ENCODE peak calls at places on chromosomes 2 and 18, in seven cellular contexts. O, S, K, V, H, E and J are unnamed samples.

GRCh38 chr2:44051948-44052347 is 56.2 kb upstream of the LRPPRC start:
- DNase-seq in S (no peak), H (no peak), E (no peak), V (no peak), O (no peak), K (no peak), J (no peak)

GRCh38 chr2:8654041-8654440 is 27.8 kb upstream of the ID2 start:
- DNase-seq in S (no peak), H (no peak), O (no peak), E (no peak), V (no peak), K (no peak), J (no peak)

GRCh38 chr2:6447209-6447608 is 418.5 kb downstream of the CMPK2 start:
- DNase-seq in H (peak), V (no peak), S (no peak), E (no peak), K (no peak), O (no peak), J (no peak)

GRCh38 chr2:26650713-26651457 is 9.7 kb upstream of the CIB4 start:
- DNase-seq in O (peak), K (no peak), E (no peak), H (no peak), V (no peak), S (no peak), J (no peak)

GRCh38 chr2:34241905-34242740 is 643.0 kb upstream of the FAM98A start:
- DNase-seq in S (no peak), O (no peak), E (peak), K (no peak), V (no peak), H (no peak), J (peak)

GRCh38 chr2:6224267-6224666 is 532.1 kb downstream of the SOX11 start:
- DNase-seq in H (no peak), E (no peak), K (no peak), S (peak), V (no peak), O (no peak), J (peak)

GRCh38 chr2:206642075-206643025 is at the start of gene FAM237A:
- DNase-seq in E (peak), O (peak), K (no peak), S (no peak), H (peak), V (peak), J (peak)

GRCh38 chr2:203687161-203687560 is 19.3 kb upstream of the CD28 start:
- DNase-seq in S (no peak), E (no peak), K (no peak), V (no peak), H (no peak), O (peak), J (peak)

GRCh38 chr18:70333757-70334156 is 44.9 kb downstream of the SOCS6 start:
- DNase-seq in H (no peak), K (no peak), S (no peak), V (peak), E (no peak), O (peak), J (peak)

GRCh38 chr2:41966920-41967319 is 80.9 kb upstream of the PKDCC start:
- DNase-seq in K (no peak), O (peak), V (peak), E (no peak), H (no peak), S (no peak), J (no peak)

GRCh38 chr2:233482616-233483015 is 84.0 kb downstream of the USP40 start:
- DNase-seq in S (no peak), O (no peak), V (no peak), H (no peak), K (no peak), E (no peak), J (no peak)

GRCh38 chr2:211329882-211330281 is 773.5 kb downstream of the CPS1 start:
- DNase-seq in S (no peak), H (no peak), K (no peak), E (no peak), V (no peak), O (no peak), J (no peak)

GRCh38 chr18:56333846-56334245 is 304.5 kb downstream of the TXNL1 start:
- DNase-seq in S (no peak), K (no peak), O (no peak), H (no peak), E (no peak), V (no peak), J (no peak)